ENCODE peak calls at places on chromosome 1, in eight cellular contexts. Q is fibroblast of pulmonary artery; B is H54; E is G401; A is DMS153; J is lung; V is heart right ventricle; I is stimulated activated CD8-positive, alpha-beta memory T cell treated with anti-CD3 and anti-CD28 coated beads, Interleukin-15, amount 100 ng/mL, for 1 hour. O is an unnamed sample.

GRCh38 chr1:162372159-162373071 is 4.2 kb downstream of the SPATA46 start:
- DNase-seq in J (no peak), B (no peak), I (no peak), A (no peak), Q (no peak), V (no peak), E (no peak), O (no peak)

GRCh38 chr1:182056596-182057366 is 4.7 kb downstream of the ZNF648 start:
- DNase-seq in B (no peak), J (no peak), V (no peak), Q (no peak), I (no peak), E (no peak), A (no peak), O (no peak)

GRCh38 chr1:178612261-178612660 is 99.4 kb downstream of the TEX35 start:
- DNase-seq in J (no peak), I (no peak), Q (peak; percentile 76), A (no peak), E (no peak), V (no peak), B (no peak), O (no peak)

GRCh38 chr1:38243106-38243505 is 196.5 kb upstream of the POU3F1 start:
- DNase-seq in J (no peak), A (no peak), I (no peak), V (no peak), Q (no peak), B (no peak), E (no peak), O (no peak)

GRCh38 chr1:215118081-215118480 is 35.5 kb downstream of the KCNK2 start:
- DNase-seq in E (no peak), I (no peak), Q (peak; percentile 3), J (no peak), V (no peak), A (no peak), B (no peak), O (no peak)

GRCh38 chr1:33074193-33074945 is 6.6 kb upstream of the AZIN2 start:
- DNase-seq in B (no peak), V (no peak), I (no peak), J (no peak), E (peak; percentile 29), Q (no peak), A (no peak), O (no peak)

GRCh38 chr1:214281030-214281901 is at the start of gene SMYD2:
- DNase-seq in J (peak; percentile 62), V (peak; percentile 73), I (peak; percentile 30), Q (peak; percentile 50), E (peak; percentile 74), A (peak; percentile 79), B (peak; percentile 70), O (no peak)

GRCh38 chr1:46194641-46195179 is 3.5 kb downstream of the POMGNT1 start:
- DNase-seq in B (no peak), Q (no peak), A (peak; percentile 12), J (no peak), V (no peak), I (no peak), E (no peak), O (no peak)

GRCh38 chr1:246782120-246782900 is 58.1 kb downstream of the SCCPDH start:
- DNase-seq in E (peak; percentile 37), Q (peak; percentile 86), J (no peak), V (no peak), A (no peak), I (no peak), B (peak; percentile 73), O (no peak)

GRCh38 chr1:85230305-85230977 is 29.0 kb downstream of the C1orf52 start:
- DNase-seq in B (no peak), J (no peak), Q (no peak), A (peak; percentile 70), E (peak; percentile 7), I (no peak), V (no peak), O (no peak)

GRCh38 chr1:212982430-212983152 is 32.2 kb downstream of the VASH2 start:
- DNase-seq in V (peak; percentile 54), J (peak; percentile 15), E (peak; percentile 90), I (no peak), A (no peak), Q (no peak), B (no peak), O (no peak)

GRCh38 chr1:156225677-156226014 is 12.8 kb downstream of the PMF1 start:
- DNase-seq in V (no peak), I (no peak), A (no peak), E (no peak), J (no peak), B (no peak), Q (no peak), O (no peak)

GRCh38 chr1:50735443-50735842 is 224.6 kb downstream of the FAF1 start:
- DNase-seq in B (peak; percentile 4), I (no peak), E (peak; percentile 12), J (no peak), Q (peak; percentile 56), V (no peak), A (no peak), O (no peak)

GRCh38 chr1:14921057-14921456 is 232.5 kb upstream of the TMEM51 start:
- DNase-seq in A (no peak), B (no peak), I (no peak), E (no peak), Q (peak; percentile 42), J (no peak), V (peak; percentile 52), O (no peak)